ENCODE peak calls at places on chromosome 13, in seven cellular contexts. C, O, P, V, J, S and K are unnamed samples.

GRCh38 chr13:104571161-104571889 is 1505.1 kb upstream of the SLC10A2 start:
- DNase-seq in C (peak; percentile 28), O (peak; percentile 90), P (no peak), V (peak; percentile 96), J (no peak), S (peak; percentile 72), K (peak; percentile 55)

GRCh38 chr13:106109391-106109791 is 426.1 kb downstream of the EFNB2 start:
- DNase-seq in C (no peak), O (no peak), P (no peak), V (peak; percentile 60), J (no peak), S (no peak), K (no peak)

GRCh38 chr13:52010890-52011689 is at the start of gene ATP7B:
- DNase-seq in C (no peak), O (peak; percentile 63), P (no peak), V (no peak), J (no peak), S (peak; percentile 41), K (no peak)

GRCh38 chr13:50417597-50417996 is 402.4 kb downstream of the KCNRG start:
- DNase-seq in C (no peak), O (no peak), P (no peak), V (no peak), J (no peak), S (no peak), K (no peak)

GRCh38 chr13:40812724-40813445 is 23.5 kb downstream of the SLC25A15 start:
- DNase-seq in C (no peak), O (no peak), P (no peak), V (peak; percentile 17), J (no peak), S (no peak), K (no peak)

GRCh38 chr13:23453132-23453531 is 19.6 kb upstream of the SACS start:
- DNase-seq in C (no peak), O (no peak), P (no peak), V (no peak), J (no peak), S (no peak), K (no peak)

GRCh38 chr13:104823709-104824108 is 1711.8 kb downstream of the EFNB2 start:
- DNase-seq in C (no peak), O (no peak), P (no peak), V (no peak), J (no peak), S (no peak), K (no peak)

GRCh38 chr13:73940098-73940497 is 194.1 kb downstream of the KLF12 start:
- DNase-seq in C (no peak), O (peak; percentile 29), P (no peak), V (no peak), J (no peak), S (no peak), K (no peak)

GRCh38 chr13:44969858-44970484 is 19.3 kb downstream of the NUFIP1 start:
- DNase-seq in C (no peak), O (peak; percentile 61), P (peak; percentile 18), V (peak; percentile 39), J (no peak), S (no peak), K (no peak)

GRCh38 chr13:95494082-95494681 is 58.3 kb upstream of the CLDN10 start:
- DNase-seq in C (no peak), O (peak; percentile 66), P (peak; percentile 48), V (peak; percentile 46), J (no peak), S (peak; percentile 40), K (no peak)

GRCh38 chr13:75704194-75704941 is 68.2 kb downstream of the LMO7 start:
- DNase-seq in C (no peak), O (no peak), P (no peak), V (peak; percentile 96), J (no peak), S (no peak), K (no peak)

GRCh38 chr13:36530861-36531590 is 98.7 kb downstream of the CCNA1 start:
- DNase-seq in C (no peak), O (no peak), P (no peak), V (no peak), J (no peak), S (no peak), K (no peak)

GRCh38 chr13:97615266-97615665 is 181.3 kb downstream of the RAP2A start:
- DNase-seq in C (no peak), O (no peak), P (no peak), V (no peak), J (no peak), S (no peak), K (no peak)